ENCODE peak calls at places on chromosomes 7 and 10, in six cellular contexts. I is keratinocyte; L is colonic mucosa; S is stomach; B is OCI-LY7; N is CD4-positive, CD25-positive, alpha-beta regulatory T cell. Z is an unnamed sample. For H3K4me1, the result is how much of the 10 kb centered on the place peaks cover.

GRCh38 chr7:148622887-148623585 is 32.5 kb downstream of the C7orf33 start:
- DNase-seq in I (no peak), L (no peak), S (no peak), B (no peak), N (no peak), Z (no peak)

GRCh38 chr7:19772858-19773337 is 519 bp downstream of the TMEM196 start:
- DNase-seq in I (no peak), L (no peak), S (no peak), B (no peak), N (no peak), Z (no peak)

GRCh38 chr7:125644113-125644512 is 714.5 kb upstream of the POT1 start:
- DNase-seq in I (no peak), L (no peak), S (no peak), B (no peak), N (no peak), Z (no peak)

GRCh38 chr10:69936091-69936490 is 116.6 kb upstream of the MACROH2A2 start:
- DNase-seq in I (no peak), L (no peak), S (no peak), B (peak), N (no peak), Z (peak)

GRCh38 chr10:70493660-70494234 is 15.2 kb downstream of the PALD1 start:
- DNase-seq in I (no peak), L (peak), S (peak), B (peak), N (no peak), Z (peak)

GRCh38 chr7:112411186-112411795 is 39.0 kb upstream of the IFRD1 start:
- DNase-seq in I (no peak), L (no peak), S (no peak), B (no peak), N (no peak), Z (peak)

GRCh38 chr10:118259288-118259906 is 82.7 kb downstream of the FAM204A start:
- DNase-seq in I (no peak), L (peak), S (peak), B (peak), N (peak), Z (peak)

GRCh38 chr7:71650653-71651337 is 518.9 kb downstream of the GALNT17 start:
- DNase-seq in I (no peak), L (no peak), S (no peak), B (no peak), N (no peak), Z (no peak)

GRCh38 chr7:140447841-140448240 is 31.5 kb downstream of the MKRN1 start:
- DNase-seq in I (no peak), L (no peak), S (no peak), B (no peak), N (peak), Z (no peak)

GRCh38 chr10:30581779-30582380 is 47.7 kb downstream of the LYZL2 start:
- DNase-seq in I (no peak), L (peak), S (no peak), B (peak), N (peak), Z (no peak)

GRCh38 chr10:129919358-129919757 is 44.7 kb downstream of the EBF3 start:
- DNase-seq in I (no peak), L (no peak), S (no peak), B (no peak), N (no peak), Z (no peak)

GRCh38 chr7:11716185-11716584 is 115.8 kb downstream of the THSD7A start:
- DNase-seq in I (no peak), L (no peak), S (peak), B (no peak), N (no peak), Z (no peak)

GRCh38 chr10:48694371-48695030 is 9.8 kb downstream of the WDFY4 start:
- DNase-seq in I (no peak), L (no peak), S (no peak), B (no peak), N (no peak), Z (no peak)

GRCh38 chr7:35854311-35854710 is 53.5 kb downstream of the SEPTIN7 start:
- DNase-seq in I (no peak), L (no peak), S (no peak), B (no peak), N (no peak), Z (no peak)

GRCh38 chr7:125061776-125062397 is 132.3 kb upstream of the POT1 start:
- DNase-seq in I (peak), L (no peak), S (no peak), B (no peak), N (no peak), Z (no peak)

GRCh38 chr10:3248526-3249255 is 76.1 kb upstream of the PITRM1 start:
- DNase-seq in I (peak), L (no peak), S (no peak), B (no peak), N (no peak), Z (no peak)

GRCh38 chr7:37052673-37053072 is 328.4 kb upstream of the AOAH start:
- DNase-seq in I (no peak), L (peak), S (no peak), B (peak), N (peak), Z (peak)

GRCh38 chr7:157843336-157844140 is 506.7 kb downstream of the DNAJB6 start:
- DNase-seq in I (no peak), L (no peak), S (no peak), B (no peak), N (no peak), Z (no peak)

GRCh38 chr10:80158598-80159127 is 26.1 kb downstream of the PLAC9 start:
- DNase-seq in I (peak), L (peak), S (peak), B (no peak), N (no peak), Z (no peak)

GRCh38 chr10:129848084-129848483 is 116.0 kb downstream of the EBF3 start:
- DNase-seq in I (no peak), L (no peak), S (no peak), B (no peak), N (no peak), Z (no peak)

GRCh38 chr7:29375641-29376562 is 181.3 kb downstream of the CHN2 start:
- DNase-seq in I (no peak), L (peak), S (peak), B (no peak), N (no peak), Z (no peak)

GRCh38 chr10:61869772-61870520 is 31.6 kb upstream of the ARID5B start:
- DNase-seq in I (no peak), L (no peak), S (no peak), B (no peak), N (no peak), Z (no peak)

GRCh38 chr10:525565-526315 is 163.7 kb downstream of the DIP2C start:
- DNase-seq in I (no peak), L (no peak), S (no peak), B (peak), N (no peak), Z (no peak)

GRCh38 chr10:122521011-122521410 is 39.5 kb upstream of the DMBT1 start:
- DNase-seq in I (no peak), L (no peak), S (no peak), B (no peak), N (no peak), Z (no peak)

GRCh38 chr7:142563470-142563869 is 185.8 kb upstream of the PRSS1 start:
- DNase-seq in I (no peak), L (no peak), S (no peak), B (no peak), N (no peak), Z (no peak)

GRCh38 chr7:112789453-112789823 is 755 bp downstream of the TMEM168 start:
- DNase-seq in I (no peak), L (no peak), S (no peak), B (no peak), N (no peak), Z (no peak)

GRCh38 chr10:55232553-55232952 is 431.5 kb upstream of the PCDH15 start:
- DNase-seq in I (no peak), L (no peak), S (no peak), B (no peak), N (no peak), Z (no peak)

GRCh38 chr10:62459072-62459471 is 84.9 kb downstream of the ZNF365 start:
- DNase-seq in I (no peak), L (no peak), S (no peak), B (no peak), N (no peak), Z (no peak)

GRCh38 chr10:5076615-5077014 is 17.6 kb upstream of the AKR1C3 start:
- DNase-seq in I (no peak), L (no peak), S (no peak), B (no peak), N (no peak), Z (no peak)

GRCh38 chr7:64667311-64667710 is 1.4 kb downstream of the ZNF107 start:
- DNase-seq in I (no peak), L (no peak), S (no peak), B (no peak), N (no peak), Z (no peak)

GRCh38 chr7:142320883-142321282 is 63.0 kb upstream of the PRSS58 start:
- DNase-seq in I (no peak), L (no peak), S (no peak), B (no peak), N (no peak), Z (no peak)

GRCh38 chr10:21532694-21533576 is 1.1 kb upstream of the MLLT10 start:
- DNase-seq in I (no peak), L (no peak), S (no peak), B (no peak), N (no peak), Z (no peak)

GRCh38 chr10:33381897-33382578 is 47.6 kb upstream of the NRP1 start:
- DNase-seq in I (no peak), L (peak), S (no peak), B (no peak), N (no peak), Z (no peak)

GRCh38 chr10:120460776-120461175 is 3.7 kb downstream of the PLPP4 start:
- DNase-seq in I (peak), L (no peak), S (no peak), B (no peak), N (no peak), Z (no peak)

GRCh38 chr10:133140417-133141143 is 19.4 kb upstream of the KNDC1 start:
- DNase-seq in I (no peak), L (no peak), S (no peak), B (no peak), N (no peak), Z (no peak)

DNA sequence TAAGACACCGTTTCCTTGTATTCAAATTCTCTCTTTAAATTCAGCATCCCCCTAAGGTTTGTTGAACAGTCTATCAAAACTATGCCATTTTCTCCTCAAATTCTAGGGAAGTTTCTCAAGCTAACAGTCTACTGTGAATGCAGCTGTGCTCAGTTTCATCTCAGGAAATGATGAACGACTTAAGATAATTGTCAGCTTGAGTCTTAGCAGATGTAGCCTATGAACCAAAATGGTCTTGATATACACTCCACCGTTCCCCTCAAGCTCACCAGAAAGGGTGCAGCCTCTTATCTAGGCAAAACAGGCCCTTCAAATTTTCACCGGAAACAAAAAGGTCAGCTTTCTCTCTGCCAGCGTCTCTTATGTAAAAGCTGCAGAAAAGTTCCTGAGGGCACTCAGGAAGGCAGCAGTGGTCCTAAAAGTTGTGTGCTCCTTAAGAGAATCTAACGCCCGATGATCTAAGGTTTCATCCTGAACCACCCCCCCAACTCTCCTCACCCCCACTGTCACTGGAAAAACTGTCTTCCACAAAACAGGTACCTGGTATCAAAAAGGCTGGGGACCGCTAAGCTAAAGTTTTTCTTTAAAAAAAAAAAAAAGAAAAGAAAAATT is 2.1 kb downstream of the DNAJC9 start:
- DNase-seq in I (no peak), L (no peak), S (no peak), B (peak), N (peak), Z (peak)
- H3K27ac ChIP-seq in I (no peak), L (no peak), S (no peak), B (peak), N (peak), Z (no peak)

DNA sequence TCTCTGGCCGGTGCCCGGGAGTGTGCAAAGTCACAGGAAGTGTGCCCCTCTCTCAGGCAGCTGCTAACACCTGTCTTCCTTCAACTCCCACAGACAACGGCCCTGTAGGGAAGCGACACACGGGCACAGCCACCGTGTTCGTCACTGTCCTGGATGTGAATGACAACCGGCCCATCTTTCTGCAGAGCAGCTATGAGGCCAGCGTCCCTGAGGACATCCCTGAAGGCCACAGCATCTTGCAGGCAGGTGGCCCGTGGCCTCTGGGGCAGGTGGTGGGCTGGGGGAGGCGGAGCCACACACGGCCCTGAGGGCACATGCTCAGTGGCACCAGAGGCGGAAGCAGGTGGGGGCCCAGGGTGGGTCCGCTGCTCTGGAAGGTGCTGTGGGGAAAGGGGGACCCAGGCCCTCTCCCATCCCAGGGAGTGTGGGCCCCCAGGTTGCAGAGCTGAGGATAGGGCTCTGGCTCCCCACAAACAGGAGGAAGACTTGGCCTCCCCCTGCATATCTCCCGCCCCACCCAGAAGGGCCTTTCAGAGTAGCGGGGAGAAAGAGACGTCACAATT is 6.9 kb downstream of the C10orf105 start:
- DNase-seq in I (no peak), L (no peak), S (no peak), B (peak), N (peak), Z (no peak)
- H3K4me1 ChIP-seq in I (under half), L (under half), S (under half), B (under half), N (half or more), Z (under half)

DNA sequence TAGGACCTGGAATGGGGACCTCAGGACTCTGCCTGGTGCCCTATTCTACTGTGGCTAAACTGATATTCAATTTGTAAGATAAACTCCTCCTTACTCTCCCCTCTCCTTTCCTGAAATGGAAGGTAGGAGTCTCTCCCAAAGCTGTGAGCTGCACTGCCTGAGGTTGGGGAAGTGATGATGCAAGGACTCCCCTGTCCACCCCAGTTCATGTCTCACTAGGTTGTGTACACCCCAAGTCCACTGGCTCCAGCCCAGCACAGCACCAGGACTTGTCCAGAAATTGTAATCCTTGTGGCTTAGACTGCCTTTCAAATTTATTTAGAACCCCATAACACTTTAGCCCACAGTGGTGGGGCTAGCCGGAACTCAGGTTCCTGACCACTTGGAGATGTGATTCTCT is 247.2 kb upstream of the CTBP2 start:
- DNase-seq in I (no peak), L (no peak), S (no peak), B (no peak), N (no peak), Z (no peak)
- H3K27ac ChIP-seq in I (peak), L (no peak), S (no peak), B (no peak), N (no peak), Z (no peak)

DNA sequence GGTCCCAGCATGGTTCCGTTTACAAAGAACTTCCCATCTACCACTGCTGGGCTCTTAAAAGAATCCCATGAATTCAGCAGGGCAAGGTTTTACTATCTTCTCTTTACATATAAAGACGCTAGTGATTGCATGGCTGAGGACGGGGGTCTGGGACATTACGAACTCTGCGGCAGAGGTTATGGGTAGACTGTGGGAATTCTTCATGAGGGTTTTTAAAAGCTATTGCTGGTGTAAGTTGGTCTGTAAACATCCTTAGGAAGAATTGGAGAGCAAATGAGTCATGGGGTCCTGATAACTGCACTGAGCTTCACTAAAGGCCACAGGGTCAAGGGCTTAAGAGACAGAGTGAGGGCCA is 53.1 kb upstream of the TMEM72 start:
- DNase-seq in I (no peak), L (no peak), S (no peak), B (no peak), N (no peak), Z (no peak)
- H3K4me1 ChIP-seq in I (under half), L (under half), S (under half), B (under half), N (under half), Z (under half)